ENCODE peak calls at places on chromosomes 3 and 15, in five cellular contexts. M is WTC11, B is bronchial epithelial cell, U is GM20000, N is astrocyte of the spinal cord. S is an unnamed sample.

GRCh38 chr3:170517251-170517945 is 68.5 kb downstream of the SLC7A14 start:
- DNase-seq in M (no peak), B (peak; percentile 46), U (no peak), N (no peak), S (no peak)

GRCh38 chr15:44545934-44546802 is 9.2 kb downstream of the EIF3J start:
- DNase-seq in M (no peak), B (peak; percentile 46), U (peak; percentile 39), N (peak; percentile 32), S (no peak)

GRCh38 chr3:171480526-171480925 is 20.3 kb upstream of the TNIK start:
- DNase-seq in M (no peak), B (peak; percentile 18), U (peak; percentile 54), N (no peak), S (no peak)

GRCh38 chr15:34651962-34652725 is 68.7 kb upstream of the GOLGA8B start:
- DNase-seq in M (no peak), B (no peak), U (no peak), N (no peak), S (no peak)

GRCh38 chr3:32821686-32822296 is 4.0 kb downstream of the TRIM71 start:
- DNase-seq in M (peak; percentile 26), B (no peak), U (no peak), N (no peak), S (peak; percentile 53)

GRCh38 chr3:124504332-124505059 is 225.8 kb upstream of the UMPS start:
- DNase-seq in M (no peak), B (no peak), U (no peak), N (peak; percentile 46), S (no peak)

GRCh38 chr3:159221335-159221734 is 419.5 kb downstream of the MFSD1 start:
- DNase-seq in M (no peak), B (no peak), U (no peak), N (no peak), S (no peak)

GRCh38 chr3:79027593-79027992 is 740.2 kb downstream of the ROBO1 start:
- DNase-seq in M (no peak), B (no peak), U (no peak), N (no peak), S (no peak)

GRCh38 chr3:59407425-59407824 is 357.6 kb upstream of the CFAP20DC start:
- DNase-seq in M (no peak), B (no peak), U (no peak), N (no peak), S (no peak)

GRCh38 chr3:119690043-119690656 is 12.7 kb upstream of the CFAP91 start:
- DNase-seq in M (no peak), B (peak; percentile 40), U (no peak), N (peak; percentile 46), S (no peak)

GRCh38 chr3:16357191-16357590 is 92.2 kb downstream of the OXNAD1 start:
- DNase-seq in M (no peak), B (no peak), U (no peak), N (peak; percentile 22), S (no peak)

GRCh38 chr3:52724511-52724910 is 18.6 kb downstream of the SPCS1 start:
- DNase-seq in M (no peak), B (no peak), U (no peak), N (no peak), S (no peak)

GRCh38 chr15:84736375-84736774 is 12.0 kb upstream of the ZNF592 start:
- DNase-seq in M (no peak), B (no peak), U (peak; percentile 68), N (no peak), S (no peak)

GRCh38 chr3:56975562-56975961 is 84.9 kb upstream of the SPATA12 start:
- DNase-seq in M (no peak), B (no peak), U (no peak), N (peak; percentile 67), S (no peak)

GRCh38 chr15:73996939-73997338 is 2.4 kb downstream of the PML start:
- DNase-seq in M (no peak), B (no peak), U (peak; percentile 48), N (peak; percentile 43), S (no peak)

GRCh38 chr3:142888484-142889262 is at the start of gene PCOLCE2:
- DNase-seq in M (peak; percentile 69), B (no peak), U (peak; percentile 51), N (peak; percentile 25), S (peak; percentile 71)

GRCh38 chr3:55169608-55170010 is 241.8 kb upstream of the LRTM1 start:
- DNase-seq in M (no peak), B (no peak), U (no peak), N (peak; percentile 98), S (no peak)

GRCh38 chr3:127717357-127718243 is 44.8 kb downstream of the ABTB1 start:
- DNase-seq in M (no peak), B (no peak), U (no peak), N (no peak), S (no peak)

GRCh38 chr3:52392216-52392930 is 52.5 kb downstream of the SEMA3G start:
- DNase-seq in M (no peak), B (no peak), U (no peak), N (no peak), S (no peak)

GRCh38 chr15:54556231-54556630 is 578.0 kb downstream of the UNC13C start:
- DNase-seq in M (no peak), B (no peak), U (no peak), N (no peak), S (no peak)

GRCh38 chr15:79084308-79084968 is 6.1 kb downstream of the RASGRF1 start:
- DNase-seq in M (no peak), B (no peak), U (no peak), N (no peak), S (no peak)

GRCh38 chr3:196789773-196790419 is 50.2 kb downstream of the PAK2 start:
- DNase-seq in M (no peak), B (peak; percentile 34), U (no peak), N (no peak), S (no peak)

GRCh38 chr3:76181213-76181612 is 395.9 kb upstream of the ZNF717 start:
- DNase-seq in M (no peak), B (no peak), U (no peak), N (no peak), S (no peak)

GRCh38 chr3:42632146-42632545 is 21.4 kb upstream of the ZBTB47 start:
- DNase-seq in M (no peak), B (peak; percentile 78), U (no peak), N (peak; percentile 34), S (no peak)

GRCh38 chr3:134483195-134483890 is 2.4 kb downstream of the ANAPC13 start:
- DNase-seq in M (no peak), B (peak; percentile 94), U (no peak), N (peak; percentile 86), S (no peak)

GRCh38 chr3:191401775-191402357 is 59.1 kb upstream of the PYDC2 start:
- DNase-seq in M (no peak), B (no peak), U (no peak), N (no peak), S (no peak)

GRCh38 chr15:51191072-51191665 is 96.5 kb upstream of the TNFAIP8L3 start:
- DNase-seq in M (no peak), B (no peak), U (no peak), N (no peak), S (no peak)

GRCh38 chr15:82709081-82709420 is 624 bp downstream of the AP3B2 start:
- DNase-seq in M (peak; percentile 73), B (no peak), U (no peak), N (no peak), S (no peak)

GRCh38 chr3:97256060-97256459 is 441.7 kb downstream of the EPHA6 start:
- DNase-seq in M (no peak), B (peak; percentile 13), U (no peak), N (no peak), S (no peak)
- TF ChIP-seq CTCF in M (no peak), B (no peak), U (no peak), N (no peak), S (peak; percentile 7)

DNA sequence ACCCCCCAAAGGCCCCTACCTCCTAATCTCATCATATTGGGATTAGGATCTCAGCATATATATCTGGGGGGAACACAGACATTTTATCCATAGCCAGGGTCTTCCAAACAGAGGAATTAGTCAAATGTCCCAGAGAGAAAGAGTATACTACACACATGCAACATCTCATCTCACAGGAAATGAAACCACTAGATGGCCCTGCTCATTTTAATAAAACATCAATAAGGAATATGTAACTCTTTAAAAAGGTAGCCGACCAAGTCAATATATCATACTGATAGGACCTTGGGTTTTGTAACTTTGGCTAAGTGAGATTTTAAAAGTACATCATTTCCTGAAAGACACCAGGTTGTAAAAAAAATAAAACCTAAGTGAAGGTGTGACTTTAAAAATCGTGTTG is 45.6 kb upstream of the THSD4 start:
- DNase-seq in M (no peak), B (no peak), U (no peak), N (no peak), S (no peak)
- TF ChIP-seq CTCF in M (no peak), B (no peak), U (no peak), N (no peak), S (no peak)

GRCh38 chr3:12829886-12830784 is 11.2 kb downstream of the RPL32 start:
- DNase-seq in M (peak; percentile 31), B (peak; percentile 23), U (no peak), N (no peak), S (no peak)
- TF ChIP-seq CTCF in M (no peak), B (no peak), U (no peak), N (peak; percentile 14), S (no peak)

GRCh38 chr15:91603681-91604080 is 249.8 kb upstream of the SLCO3A1 start:
- DNase-seq in M (no peak), B (no peak), U (no peak), N (peak; percentile 59), S (no peak)
- TF ChIP-seq CTCF in M (no peak), B (no peak), U (no peak), N (no peak), S (no peak)

GRCh38 chr15:70614221-70614620 is 149.1 kb downstream of the UACA start:
- DNase-seq in M (no peak), B (no peak), U (no peak), N (no peak), S (no peak)
- TF ChIP-seq CTCF in M (no peak), B (no peak), U (no peak), N (no peak), S (no peak)

DNA sequence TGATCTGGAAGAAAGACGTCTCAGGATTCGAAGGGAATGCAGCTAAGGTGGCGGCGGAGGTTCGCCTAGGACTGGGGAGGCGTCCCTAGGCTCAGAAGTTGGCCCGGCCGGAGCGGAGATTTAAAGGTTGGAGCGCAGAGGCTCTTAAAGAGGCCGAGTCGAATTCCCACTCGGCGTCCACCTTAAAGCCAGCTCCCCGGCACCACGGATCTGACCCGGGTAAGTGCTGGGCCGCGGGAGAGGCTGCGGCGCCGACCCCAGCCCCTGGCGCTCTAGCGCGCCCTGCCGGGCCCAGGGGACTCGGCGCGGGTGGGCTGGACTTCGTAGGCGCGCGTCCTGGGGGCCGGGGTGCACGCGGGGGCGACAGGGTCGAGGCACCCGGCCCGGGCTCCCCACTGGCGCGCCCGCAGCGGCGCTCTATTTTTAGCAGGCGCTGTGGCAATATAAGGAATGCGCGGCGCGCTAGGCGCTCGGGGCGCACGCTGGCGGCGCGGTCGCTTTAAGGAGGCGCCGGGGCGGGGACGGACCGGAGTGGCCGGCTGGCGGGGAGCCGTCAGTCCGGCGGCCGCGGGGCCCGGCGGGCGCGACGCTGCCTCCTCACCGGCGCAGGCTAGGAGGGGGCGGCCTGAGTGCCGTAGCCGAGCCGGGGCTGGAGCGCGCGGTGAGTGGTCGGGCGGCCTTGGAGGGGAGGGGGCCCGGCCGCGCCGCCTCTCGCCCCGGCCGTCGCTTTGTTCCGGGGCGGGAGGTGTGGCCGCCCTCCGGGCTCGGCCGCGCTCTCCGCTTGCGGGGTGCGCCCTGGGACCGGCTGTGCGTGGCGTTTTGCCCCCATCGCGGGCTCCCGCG is at the start of gene MRAS:
- DNase-seq in M (peak; percentile 79), B (peak; percentile 31), U (peak; percentile 50), N (peak; percentile 75), S (peak; percentile 83)
- TF ChIP-seq CTCF in M (no peak), B (peak; percentile 41), U (no peak), N (peak; percentile 40), S (peak; percentile 35)